ENCODE peak calls at places on chromosomes 12 and 14, in six cellular contexts. S is endodermal cell, M is adipocyte, F is lung, B is Panc1, I is thyroid gland. O is an unnamed sample.

GRCh38 chr12:92717202-92717601 is 14.4 kb downstream of the PLEKHG7 start:
- DNase-seq in S (peak), M (peak), I (no peak), F (no peak), B (no peak), O (no peak)

GRCh38 chr12:126570571-126570970 is 1505.3 kb downstream of the AACS start:
- DNase-seq in S (no peak), B (no peak), F (no peak), M (no peak), I (no peak), O (no peak)

GRCh38 chr12:117468016-117468415 is 106.6 kb upstream of the NOS1 start:
- DNase-seq in B (no peak), I (peak), M (no peak), F (no peak), S (no peak), O (no peak)

GRCh38 chr12:127025545-127025944 is 1241.4 kb upstream of the TMEM132C start:
- DNase-seq in B (no peak), F (no peak), M (peak), S (no peak), I (no peak), O (no peak)

GRCh38 chr12:76037130-76038105 is 5.8 kb upstream of the PHLDA1 start:
- DNase-seq in M (peak), F (no peak), I (no peak), B (no peak), S (peak), O (peak)

GRCh38 chr12:112930350-112930749 is 7.9 kb upstream of the OAS3 start:
- DNase-seq in B (no peak), S (no peak), M (no peak), F (no peak), I (no peak), O (no peak)

GRCh38 chr12:39395866-39396265 is 47.1 kb downstream of the KIF21A start:
- DNase-seq in S (no peak), F (no peak), M (no peak), I (no peak), B (no peak), O (peak)

GRCh38 chr14:96586921-96587822 is 85.0 kb downstream of the PAPOLA start:
- DNase-seq in M (no peak), I (no peak), F (no peak), S (peak), B (no peak), O (no peak)

GRCh38 chr12:81759215-81759991 is at the start of gene PPFIA2:
- DNase-seq in I (peak), F (no peak), B (no peak), M (peak), S (peak), O (peak)

GRCh38 chr14:30387856-30388255 is 171.1 kb upstream of the G2E3 start:
- DNase-seq in I (no peak), B (no peak), F (no peak), S (no peak), M (no peak), O (no peak)

GRCh38 chr12:66008985-66009384 is 121.6 kb downstream of the LLPH start:
- DNase-seq in M (no peak), F (no peak), B (no peak), S (no peak), I (no peak), O (no peak)

GRCh38 chr14:52923902-52924575 is 26.8 kb downstream of the FERMT2 start:
- DNase-seq in F (no peak), S (peak), M (no peak), I (peak), B (no peak), O (no peak)

GRCh38 chr14:72559227-72559626 is 334.7 kb downstream of the DPF3 start:
- DNase-seq in F (no peak), S (peak), M (no peak), B (no peak), I (no peak), O (peak)

GRCh38 chr12:17333287-17333686 is 727.3 kb upstream of the LMO3 start:
- DNase-seq in S (no peak), M (no peak), F (no peak), I (no peak), B (no peak), O (no peak)